ENCODE peak calls at places on chromosome 20, in ten cellular contexts. Z is left ventricle myocardium inferior, Q is PC-3, H is tibial artery, A is ascending aorta, V is tibial nerve, C is epithelial cell of esophagus, J is cardiac muscle cell, M is HFF-Myc, Y is astrocyte of the spinal cord. K is an unnamed sample.

GRCh38 chr20:52914870-52915269 is 57.3 kb upstream of the TSHZ2 start:
- DNase-seq in Y (no peak), Q (no peak), A (no peak), Z (no peak), V (no peak), M (no peak), J (no peak), H (no peak), C (no peak), K (no peak)

GRCh38 chr20:16369441-16369840 is 203.8 kb downstream of the KIF16B start:
- DNase-seq in Y (no peak), Z (no peak), M (no peak), A (no peak), V (no peak), J (no peak), C (no peak), Q (no peak), H (no peak), K (no peak)

GRCh38 chr20:14732996-14733395 is 395.6 kb upstream of the FLRT3 start:
- DNase-seq in M (no peak), Z (no peak), A (no peak), Q (no peak), H (no peak), C (no peak), J (no peak), Y (no peak), V (no peak), K (no peak)

GRCh38 chr20:32468313-32468640 is 110.1 kb downstream of the ASXL1 start:
- DNase-seq in Q (no peak), V (no peak), C (no peak), Y (no peak), H (no peak), Z (peak; percentile 9), M (no peak), A (no peak), J (no peak), K (no peak)

GRCh38 chr20:43658068-43658722 is 8.7 kb upstream of the MYBL2 start:
- DNase-seq in Y (peak; percentile 21), Q (peak; percentile 53), V (no peak), C (peak; percentile 11), J (peak; percentile 8), A (no peak), M (no peak), Z (no peak), H (peak; percentile 35), K (peak; percentile 15)

GRCh38 chr20:41655966-41656685 is 37.9 kb upstream of the CHD6 start:
- DNase-seq in A (no peak), C (no peak), Y (no peak), Z (no peak), J (no peak), Q (no peak), V (no peak), H (no peak), M (no peak), K (no peak)

GRCh38 chr20:39874049-39874893 is 814.8 kb downstream of the MAFB start:
- DNase-seq in A (no peak), H (peak; percentile 73), C (peak; percentile 75), Q (peak; percentile 33), J (peak; percentile 92), V (peak; percentile 77), Z (peak; percentile 58), M (peak; percentile 74), Y (peak; percentile 83), K (peak; percentile 50)

GRCh38 chr20:54199721-54200176 is 8.1 kb upstream of the PFDN4 start:
- DNase-seq in Q (peak; percentile 95), C (peak; percentile 83), J (peak; percentile 83), V (peak; percentile 87), Z (peak; percentile 55), M (peak; percentile 63), H (peak; percentile 73), A (no peak), Y (peak; percentile 81), K (peak; percentile 63)

GRCh38 chr20:43248341-43248740 is 58.6 kb upstream of the PTPRT start:
- DNase-seq in J (no peak), Z (no peak), M (no peak), Y (no peak), C (no peak), A (no peak), H (no peak), Q (no peak), V (no peak), K (no peak)

GRCh38 chr20:4555188-4555893 is 166.4 kb upstream of the PRND start:
- DNase-seq in Q (peak; percentile 86), Z (no peak), C (peak; percentile 56), J (peak; percentile 25), V (no peak), A (no peak), H (no peak), Y (peak; percentile 73), M (peak; percentile 61), K (peak; percentile 88)

GRCh38 chr20:35009665-35010328 is 54.1 kb downstream of the MYH7B start:
- DNase-seq in M (no peak), J (no peak), Y (no peak), Z (no peak), C (no peak), V (no peak), H (no peak), Q (no peak), A (no peak), K (no peak)

DNA sequence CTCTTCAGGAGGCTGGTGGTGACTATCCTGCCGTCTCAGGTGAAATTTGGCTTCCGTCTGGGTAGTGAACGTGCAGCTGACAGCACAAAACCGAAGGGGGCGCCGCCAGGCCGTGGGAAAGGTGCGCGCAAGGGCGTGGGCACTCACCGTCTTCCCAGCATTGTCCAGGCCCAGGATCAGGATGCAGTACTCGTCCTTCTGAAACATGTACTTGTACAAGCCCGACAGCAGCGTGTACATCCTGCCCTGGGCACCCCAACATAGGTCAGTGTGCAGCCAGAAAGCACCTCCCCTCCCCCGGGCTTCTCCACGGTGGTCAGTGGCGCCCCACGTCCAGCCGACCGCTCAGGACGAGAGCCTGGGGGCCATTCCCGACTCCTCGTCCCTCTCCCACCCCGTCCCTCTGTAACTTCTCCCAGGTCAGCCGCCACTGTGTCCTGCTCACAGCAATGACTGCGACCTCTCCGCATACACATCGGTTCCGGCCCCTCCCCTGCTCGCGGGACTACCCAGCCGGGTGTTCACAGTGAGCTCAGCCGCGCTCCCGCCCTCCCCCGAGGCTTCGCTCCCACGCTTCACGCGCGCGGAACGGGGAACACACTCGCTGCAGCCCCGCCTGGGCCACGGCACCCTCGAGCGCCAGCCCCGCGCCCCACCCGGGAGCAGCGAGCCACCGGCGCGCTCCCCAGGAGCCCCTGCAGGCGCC is 771 bp downstream of the ARFRP1 start:
- DNase-seq in Y (no peak), V (no peak), Q (peak; percentile 59), Z (no peak), C (peak; percentile 77), A (no peak), M (no peak), H (peak; percentile 74), J (no peak), K (peak; percentile 46)
- TF ChIP-seq CTCF in Y (peak; percentile 37), V (peak; percentile 13), Q (peak; percentile 75), Z (no peak), C (peak; percentile 60), A (no peak), M (peak; percentile 27), H (no peak), J (peak; percentile 31), K (peak; percentile 15)

GRCh38 chr20:19211661-19212523 is 550 bp upstream of the SLC24A3 start:
- DNase-seq in V (no peak), Q (no peak), A (no peak), Z (no peak), Y (peak; percentile 15), J (peak; percentile 5), H (peak; percentile 72), C (no peak), M (no peak), K (no peak)

GRCh38 chr20:19210426-19211155 is 1.9 kb upstream of the SLC24A3 start:
- DNase-seq in Z (no peak), C (peak; percentile 22), H (no peak), J (peak; percentile 45), Y (no peak), V (no peak), M (no peak), Q (no peak), A (no peak), K (no peak)

GRCh38 chr20:19213946-19214490 is 1.6 kb downstream of the SLC24A3 start:
- DNase-seq in Q (no peak), H (no peak), Y (no peak), C (no peak), V (no peak), Z (no peak), A (no peak), J (no peak), M (no peak), K (no peak)

GRCh38 chr20:19211252-19211651 is 1.2 kb upstream of the SLC24A3 start:
- DNase-seq in H (no peak), Z (no peak), A (no peak), C (no peak), V (no peak), Y (no peak), M (no peak), J (no peak), Q (no peak), K (no peak)

DNA sequence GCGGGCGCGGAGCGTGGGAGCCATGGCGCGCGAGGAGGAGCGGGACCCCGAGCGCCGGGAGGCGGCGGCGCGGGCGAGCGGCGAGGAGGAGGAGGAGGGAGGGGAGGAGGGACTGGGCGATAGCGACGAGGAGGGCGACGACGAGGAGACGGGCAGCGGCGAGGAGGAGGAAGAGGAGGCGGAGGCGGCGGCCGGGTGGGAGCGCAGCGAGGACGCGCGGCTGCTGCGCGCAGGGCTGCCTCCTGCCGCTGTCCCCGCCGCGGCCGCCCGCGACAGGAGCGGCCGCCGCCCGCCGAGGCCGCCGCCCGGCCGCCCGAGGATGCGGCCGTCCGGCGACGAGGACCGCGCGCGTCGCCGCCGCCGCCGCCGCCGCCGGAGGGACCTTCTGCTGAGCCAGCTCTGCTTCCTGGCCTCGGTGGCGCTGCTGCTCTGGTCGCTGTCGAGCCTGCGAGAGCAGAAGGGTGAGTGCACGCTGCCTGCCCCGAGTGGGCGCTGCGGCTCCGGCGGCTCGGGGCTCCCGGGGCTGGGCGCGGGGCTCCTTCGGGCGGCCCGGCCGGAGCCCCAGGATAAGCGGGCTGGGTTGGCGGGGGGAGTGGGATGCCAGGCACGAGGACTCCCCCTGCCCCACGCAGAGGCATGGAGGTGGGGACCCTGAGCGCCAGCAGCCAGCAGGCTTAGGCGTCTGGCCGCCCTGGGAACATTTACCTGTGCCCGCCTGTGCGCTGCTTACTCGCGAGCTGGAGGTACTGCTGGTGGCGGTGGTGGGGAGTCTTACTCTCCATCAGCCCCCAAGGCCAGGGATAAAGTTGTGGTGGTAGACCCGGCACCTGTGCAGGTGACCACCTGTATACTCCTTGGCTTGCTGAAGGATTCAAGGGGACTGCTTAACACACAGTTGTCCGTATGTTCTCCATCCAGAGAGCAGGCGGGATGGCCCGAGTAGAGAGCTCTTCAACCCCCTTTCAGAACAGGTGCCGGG is at the start of gene SLC24A3:
- DNase-seq in V (no peak), J (peak; percentile 35), Z (peak; percentile 70), A (no peak), C (peak; percentile 42), M (no peak), H (peak; percentile 87), Y (peak; percentile 30), Q (peak; percentile 7), K (no peak)
- H3K4me3 ChIP-seq in V (peak within 1 kb of the TSS; percentile 20), J (peak within 1 kb of the TSS; percentile 44), Z (peak within 1 kb of the TSS; percentile 65), A (peak within 1 kb of the TSS; percentile 68), C (peak within 1 kb of the TSS; percentile 19), M (no peak within 1 kb of the TSS), H (peak within 1 kb of the TSS; percentile 81), Y (peak within 1 kb of the TSS; percentile 42), Q (no peak within 1 kb of the TSS), K (peak within 1 kb of the TSS; percentile 11)

GRCh38 chr20:38331245-38331644 is 15.0 kb upstream of the LBP start:
- DNase-seq in C (no peak), M (no peak), Y (no peak), V (no peak), Z (no peak), Q (no peak), A (no peak), H (no peak), J (no peak), K (no peak)
- TF ChIP-seq CTCF in C (no peak), M (no peak), Y (no peak), V (no peak), Z (no peak), Q (no peak), A (no peak), H (no peak), J (no peak), K (no peak)

GRCh38 chr20:7090001-7090400 is 322.5 kb downstream of the BMP2 start:
- DNase-seq in Q (no peak), Z (no peak), A (no peak), V (no peak), Y (no peak), H (no peak), C (peak; percentile 69), J (no peak), M (no peak), K (no peak)
- H3K4me3 ChIP-seq in Q (no peak overlapping the region), Z (no peak overlapping the region), A (no peak overlapping the region), V (no peak overlapping the region), Y (no peak overlapping the region), H (no peak overlapping the region), C (no peak overlapping the region), J (no peak overlapping the region), M (no peak overlapping the region), K (no peak overlapping the region)